ENCODE peak calls at places on chromosomes 4 and X, in eight cellular contexts. J, U, W, Z, C, D, H and I are unnamed samples.

GRCh38 chrX:115499112-115499805 is 61.7 kb upstream of the PLS3 start:
- DNase-seq in D (no peak), J (no peak), U (no peak), W (no peak), C (peak), Z (no peak), H (peak), I (no peak)

GRCh38 chr4:151917145-151917775 is 156.5 kb upstream of the GATB start:
- DNase-seq in J (no peak), U (no peak), W (no peak), D (no peak), H (no peak), Z (no peak), C (no peak), I (no peak)

GRCh38 chr4:176499518-176499917 is 179.8 kb downstream of the SPCS3 start:
- DNase-seq in D (no peak), W (no peak), U (no peak), H (peak), C (peak), J (no peak), Z (no peak), I (peak)

GRCh38 chr4:182145360-182145905 is 97.8 kb upstream of the TENM3 start:
- DNase-seq in H (peak), U (no peak), C (peak), D (no peak), J (no peak), Z (no peak), W (no peak), I (peak)

GRCh38 chr4:99965173-99965572 is 15.1 kb upstream of the H2AZ1 start:
- DNase-seq in W (no peak), D (no peak), H (no peak), J (no peak), C (no peak), U (no peak), Z (no peak), I (no peak)

GRCh38 chrX:19799319-19800182 is 87.8 kb downstream of the SH3KBP1 start:
- DNase-seq in H (no peak), U (no peak), J (no peak), W (no peak), D (no peak), Z (no peak), C (peak), I (no peak)

GRCh38 chr4:168485511-168485910 is 5.2 kb upstream of the DDX60L start:
- DNase-seq in D (no peak), U (no peak), C (no peak), H (no peak), W (no peak), J (no peak), Z (no peak), I (no peak)

GRCh38 chrX:19188566-19188965 is 66.3 kb upstream of the ADGRG2 start:
- DNase-seq in W (no peak), J (no peak), D (no peak), H (no peak), C (no peak), U (no peak), Z (no peak), I (no peak)

GRCh38 chrX:526295-527224 is 104.0 kb upstream of the SHOX start:
- DNase-seq in Z (no peak), W (no peak), D (no peak), H (peak), U (no peak), J (no peak), C (no peak), I (no peak)

GRCh38 chr4:167282171-167282864 is 48.0 kb upstream of the SPOCK3 start:
- DNase-seq in H (no peak), J (no peak), D (no peak), C (no peak), W (no peak), U (no peak), Z (no peak), I (peak)

GRCh38 chr4:145566767-145567166 is 52.4 kb upstream of the MMAA start:
- DNase-seq in D (no peak), U (no peak), Z (no peak), H (no peak), W (no peak), J (no peak), C (no peak), I (no peak)

GRCh38 chr4:74376888-74377483 is 12.0 kb downstream of the EREG start:
- DNase-seq in J (no peak), D (no peak), U (no peak), Z (no peak), C (peak), H (no peak), W (no peak), I (no peak)

GRCh38 chr4:87006531-87007344 is 71.9 kb downstream of the AFF1 start:
- DNase-seq in Z (peak), U (peak), C (peak), H (peak), J (peak), D (peak), W (peak), I (peak)

GRCh38 chrX:97524340-97524739 is 640.6 kb downstream of the RPA4 start:
- DNase-seq in H (no peak), J (no peak), U (no peak), W (no peak), D (no peak), C (no peak), Z (no peak), I (peak)

GRCh38 chr4:52103314-52103713 is 52.2 kb downstream of the SPATA18 start:
- DNase-seq in Z (no peak), W (no peak), U (no peak), D (no peak), J (no peak), C (peak), H (no peak), I (peak)

GRCh38 chr4:83150563-83151330 is 36.2 kb upstream of the PLAC8 start:
- DNase-seq in J (no peak), C (peak), W (no peak), D (no peak), U (no peak), Z (no peak), H (no peak), I (peak)
- H3K27ac ChIP-seq in J (no peak), C (no peak), W (no peak), D (no peak), U (no peak), Z (no peak), H (no peak), I (no peak)

GRCh38 chr4:143207555-143207954 is 22.8 kb downstream of the USP38 start:
- DNase-seq in J (no peak), H (no peak), C (peak), W (no peak), U (no peak), D (no peak), Z (no peak), I (peak)
- TF ChIP-seq CTCF in J (no peak), H (peak), C (peak), W (peak), U (no peak), D (no peak), Z (no peak), I (peak)

GRCh38 chr4:46505131-46505530 is 115.2 kb upstream of the GABRA2 start:
- DNase-seq in U (no peak), D (no peak), H (no peak), C (no peak), W (no peak), Z (no peak), J (no peak), I (peak)

GRCh38 chr4:46508216-46508615 is 118.3 kb upstream of the GABRA2 start:
- DNase-seq in C (peak), D (no peak), Z (no peak), J (no peak), W (no peak), U (no peak), H (no peak), I (peak)

GRCh38 chr4:46503739-46504138 is 113.8 kb upstream of the GABRA2 start:
- DNase-seq in J (no peak), H (no peak), C (peak), Z (no peak), D (no peak), W (no peak), U (no peak), I (no peak)

GRCh38 chr4:46506876-46507275 is 116.9 kb upstream of the GABRA2 start:
- DNase-seq in W (no peak), H (no peak), D (no peak), J (no peak), C (peak), Z (no peak), U (no peak), I (peak)
- H3K27ac ChIP-seq in W (no peak), H (no peak), D (no peak), J (no peak), C (no peak), Z (no peak), U (no peak), I (peak)

DNA sequence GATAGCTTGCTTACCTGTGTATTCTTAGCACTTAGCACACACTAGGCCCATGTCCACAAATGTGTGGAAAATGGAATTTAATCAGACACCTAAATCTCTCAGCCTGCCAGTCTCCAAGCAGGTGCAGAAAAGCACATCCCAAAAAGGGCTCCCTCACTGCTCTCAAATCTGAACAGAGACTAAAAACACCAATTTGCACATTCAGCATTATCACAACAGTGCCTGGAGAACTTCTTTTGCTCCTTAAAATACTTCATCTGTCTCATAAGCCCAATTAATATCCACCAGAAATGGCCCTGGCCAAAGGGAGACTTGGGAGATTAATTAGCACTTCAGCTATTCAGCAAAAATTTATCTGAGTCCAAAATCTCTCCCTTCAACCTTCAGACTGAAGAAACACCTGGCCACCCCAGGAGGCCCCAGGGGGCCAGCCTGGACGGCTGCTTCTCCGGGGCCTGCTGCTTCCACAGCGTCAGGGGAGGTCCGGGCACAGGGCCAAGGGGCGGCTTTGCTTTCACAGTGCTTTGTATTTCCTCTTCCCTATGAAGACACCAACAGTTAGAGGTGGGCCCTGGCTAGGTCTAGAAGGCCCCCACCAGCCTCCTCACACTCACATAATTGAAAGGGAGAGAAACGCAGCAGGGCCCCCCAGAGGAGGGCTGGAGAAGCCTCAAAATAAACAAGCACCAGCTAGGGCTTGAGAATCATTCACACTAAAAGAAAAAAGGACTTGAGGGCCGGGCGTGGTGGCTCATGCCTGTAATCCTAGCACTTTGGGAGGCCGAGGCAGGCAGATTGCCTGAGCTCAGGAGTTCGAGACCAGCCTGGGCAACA is 18.0 kb downstream of the SCD5 start:
- DNase-seq in D (peak), U (no peak), Z (peak), J (no peak), H (no peak), W (no peak), C (peak), I (no peak)
- TF ChIP-seq CTCF in D (no peak), U (no peak), Z (no peak), J (no peak), H (no peak), W (no peak), C (no peak), I (peak)

GRCh38 chrX:132023117-132023895 is at the start of gene STK26:
- DNase-seq in W (peak), U (peak), C (peak), H (peak), D (peak), J (peak), Z (peak), I (peak)

GRCh38 chrX:132025085-132025484 is 2.0 kb downstream of the STK26 start:
- DNase-seq in Z (no peak), U (no peak), C (no peak), W (no peak), H (no peak), J (no peak), D (no peak), I (no peak)

GRCh38 chrX:132022115-132022862 is 813 bp upstream of the STK26 start:
- DNase-seq in J (no peak), C (peak), U (no peak), H (peak), Z (no peak), W (no peak), D (no peak), I (peak)

GRCh38 chrX:132023896-132024386 is 839 bp downstream of the STK26 start:
- DNase-seq in D (no peak), W (no peak), C (no peak), Z (peak), H (no peak), J (no peak), U (no peak), I (no peak)

GRCh38 chrX:132022863-132023116 is 312 bp upstream of the STK26 start:
- DNase-seq in C (no peak), Z (no peak), W (no peak), H (no peak), J (no peak), D (no peak), U (no peak), I (no peak)
- H3K27ac ChIP-seq in C (peak), Z (no peak), W (no peak), H (peak), J (peak), D (peak), U (peak), I (peak)

GRCh38 chr4:6548882-6549230 is 26.1 kb upstream of the MAN2B2 start:
- DNase-seq in Z (no peak), U (no peak), D (no peak), H (no peak), C (no peak), J (no peak), W (no peak), I (no peak)

GRCh38 chr4:6550821-6551220 is 24.2 kb upstream of the MAN2B2 start:
- DNase-seq in H (no peak), U (no peak), J (no peak), Z (no peak), D (no peak), W (no peak), C (no peak), I (no peak)

GRCh38 chr4:6549890-6550620 is 24.9 kb upstream of the MAN2B2 start:
- DNase-seq in D (no peak), U (no peak), W (no peak), J (no peak), Z (no peak), C (no peak), H (no peak), I (no peak)

GRCh38 chr4:6548201-6548881 is 26.6 kb upstream of the MAN2B2 start:
- DNase-seq in J (peak), U (peak), W (no peak), Z (no peak), H (peak), D (no peak), C (peak), I (no peak)

GRCh38 chr4:6549445-6549844 is 25.5 kb upstream of the MAN2B2 start:
- DNase-seq in C (no peak), D (no peak), J (peak), U (no peak), W (no peak), Z (no peak), H (no peak), I (no peak)
- TF ChIP-seq CTCF in C (no peak), D (no peak), J (peak), U (no peak), W (no peak), Z (no peak), H (no peak), I (no peak)

DNA sequence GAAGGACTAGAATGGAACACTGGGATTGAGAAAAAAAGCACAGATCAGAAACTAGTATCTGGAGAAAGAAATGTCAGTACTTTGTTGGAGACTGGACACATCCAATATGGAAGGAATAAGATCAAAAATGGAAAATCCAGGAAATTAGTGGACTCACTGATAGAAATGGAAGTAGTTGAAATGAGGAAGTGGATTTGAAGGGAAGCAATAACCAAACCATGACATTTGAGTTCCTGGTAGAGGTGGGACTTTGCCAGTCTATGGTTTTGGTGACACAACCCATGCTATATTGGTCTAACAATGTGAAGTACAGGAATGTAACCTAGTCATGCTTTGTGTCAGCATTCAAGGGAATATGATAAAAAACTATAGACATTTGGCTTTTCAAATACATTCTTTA is 112.8 kb downstream of the TMA16 start:
- DNase-seq in W (no peak), Z (no peak), U (no peak), D (no peak), C (no peak), J (no peak), H (no peak), I (no peak)
- H3K27ac ChIP-seq in W (no peak), Z (no peak), U (no peak), D (no peak), C (no peak), J (no peak), H (no peak), I (no peak)

DNA sequence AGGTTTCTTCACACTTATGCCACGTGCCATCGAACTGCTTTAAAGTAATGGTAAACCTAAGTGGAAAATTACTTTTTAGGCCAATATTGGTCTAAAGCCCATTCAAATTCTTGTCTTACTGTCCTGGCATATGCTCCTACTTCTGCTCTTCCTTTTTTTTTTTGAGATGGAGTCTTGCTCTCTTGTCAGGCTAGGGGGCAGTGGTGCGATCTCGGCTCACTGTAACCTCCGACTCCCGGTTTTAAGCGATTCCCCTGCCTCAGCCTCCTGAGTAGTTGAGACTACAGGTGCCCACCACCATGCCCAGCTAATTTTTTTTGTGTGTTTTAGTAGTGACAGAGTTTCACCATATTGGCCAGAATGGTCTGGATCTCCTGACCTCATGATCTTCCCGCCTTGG is 129.0 kb upstream of the TECRL start:
- DNase-seq in D (no peak), W (no peak), H (no peak), Z (no peak), U (no peak), C (no peak), J (peak), I (no peak)
- TF ChIP-seq CTCF in D (no peak), W (no peak), H (no peak), Z (no peak), U (no peak), C (no peak), J (peak), I (no peak)